ENCODE peak calls at places on chromosomes 7 and 10, in five cellular contexts. Y is progenitor cell of endocrine pancreas, X is GM20000, B is AG10803, R is IMR-90. S is an unnamed sample.

GRCh38 chr10:1189166-1190051 is 133.2 kb downstream of the WDR37 start:
- DNase-seq in Y (no peak), X (no peak), B (no peak), R (no peak), S (no peak)

GRCh38 chr10:7634142-7634894 is 32.4 kb downstream of the ITIH5 start:
- DNase-seq in Y (no peak), X (no peak), B (peak), R (no peak), S (no peak)

GRCh38 chr7:130486114-130486962 is 5.5 kb upstream of the MEST start:
- DNase-seq in Y (peak), X (peak), B (no peak), R (no peak), S (no peak)

GRCh38 chr7:100532165-100533022 is 6.6 kb upstream of the AGFG2 start:
- DNase-seq in Y (no peak), X (no peak), B (no peak), R (no peak), S (no peak)

GRCh38 chr7:127949670-127950069 is 81.6 kb downstream of the LRRC4 start:
- DNase-seq in Y (no peak), X (no peak), B (no peak), R (no peak), S (peak)

GRCh38 chr10:102673961-102674511 is 29.8 kb downstream of the TRIM8 start:
- DNase-seq in Y (no peak), X (peak), B (peak), R (peak), S (peak)

GRCh38 chr7:111529507-111530355 is 32.6 kb downstream of the IMMP2L start:
- DNase-seq in Y (no peak), X (no peak), B (no peak), R (peak), S (peak)

GRCh38 chr10:126270116-126270515 is 118.2 kb downstream of the ADAM12 start:
- DNase-seq in Y (no peak), X (no peak), B (peak), R (peak), S (peak)

GRCh38 chr7:121557034-121557892 is 161.2 kb upstream of the FAM3C start:
- DNase-seq in Y (no peak), X (no peak), B (no peak), R (no peak), S (no peak)

GRCh38 chr10:89216056-89216455 is 8.9 kb upstream of the CH25H start:
- DNase-seq in Y (no peak), X (no peak), B (no peak), R (no peak), S (no peak)

GRCh38 chr10:104080762-104081161 is 4.9 kb downstream of the COL17A1 start:
- DNase-seq in Y (no peak), X (peak), B (peak), R (peak), S (peak)

GRCh38 chr7:42359946-42360345 is 122.9 kb upstream of the GLI3 start:
- DNase-seq in Y (no peak), X (no peak), B (peak), R (no peak), S (no peak)

GRCh38 chr7:78690174-78690573 is 763.3 kb downstream of the MAGI2 start:
- DNase-seq in Y (no peak), X (no peak), B (peak), R (peak), S (no peak)

GRCh38 chr10:24463683-24464426 is 254.9 kb downstream of the KIAA1217 start:
- DNase-seq in Y (no peak), X (peak), B (peak), R (peak), S (peak)

GRCh38 chr7:12984117-12984516 is 296.7 kb downstream of the ARL4A start:
- DNase-seq in Y (no peak), X (no peak), B (no peak), R (no peak), S (no peak)

GRCh38 chr10:80477813-80478212 is 23.7 kb downstream of the TSPAN14 start:
- DNase-seq in Y (no peak), X (no peak), B (peak), R (peak), S (peak)

GRCh38 chr10:27644307-27644939 is 101.2 kb downstream of the MKX start:
- DNase-seq in Y (no peak), X (no peak), B (no peak), R (no peak), S (no peak)

GRCh38 chr10:30058570-30059132 is 735 bp downstream of the JCAD start:
- DNase-seq in Y (peak), X (no peak), B (no peak), R (no peak), S (no peak)

GRCh38 chr7:129401968-129402860 is 32.0 kb upstream of the STRIP2 start:
- DNase-seq in Y (no peak), X (peak), B (no peak), R (no peak), S (peak)

GRCh38 chr10:106565546-106565945 is 599.0 kb downstream of the SORCS1 start:
- DNase-seq in Y (no peak), X (no peak), B (peak), R (peak), S (peak)

GRCh38 chr10:112687647-112688046 is 240.6 kb downstream of the VTI1A start:
- DNase-seq in Y (no peak), X (no peak), B (peak), R (peak), S (peak)

GRCh38 chr10:22568928-22569327 is 145.4 kb downstream of the PIP4K2A start:
- DNase-seq in Y (no peak), X (no peak), B (no peak), R (no peak), S (no peak)
- TF ChIP-seq CTCF in Y (no peak), X (no peak), B (no peak), R (no peak), S (no peak)

DNA sequence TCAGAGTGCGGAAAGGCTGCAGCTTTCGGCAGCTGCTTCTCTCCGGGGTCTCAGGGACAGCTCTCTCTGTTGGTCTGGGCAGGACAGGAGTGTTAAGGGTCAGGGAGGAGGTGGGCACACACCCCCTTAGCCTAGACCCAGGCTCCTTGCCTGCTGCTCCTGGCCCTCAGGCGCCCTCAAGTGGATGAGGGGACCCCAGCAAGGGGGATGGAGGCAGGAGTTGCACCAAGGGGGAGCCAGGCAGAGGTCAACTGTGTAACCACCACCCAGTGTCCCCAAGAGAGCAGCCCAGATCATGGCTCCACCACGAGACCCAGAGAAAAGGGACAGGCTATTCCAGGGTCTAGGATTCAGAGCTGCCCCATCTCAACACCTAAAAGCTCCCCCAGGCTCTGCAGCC is 26.9 kb downstream of the SPOCK2 start:
- DNase-seq in Y (no peak), X (peak), B (no peak), R (no peak), S (no peak)
- TF ChIP-seq CTCF in Y (peak), X (peak), B (peak), R (peak), S (peak)

DNA sequence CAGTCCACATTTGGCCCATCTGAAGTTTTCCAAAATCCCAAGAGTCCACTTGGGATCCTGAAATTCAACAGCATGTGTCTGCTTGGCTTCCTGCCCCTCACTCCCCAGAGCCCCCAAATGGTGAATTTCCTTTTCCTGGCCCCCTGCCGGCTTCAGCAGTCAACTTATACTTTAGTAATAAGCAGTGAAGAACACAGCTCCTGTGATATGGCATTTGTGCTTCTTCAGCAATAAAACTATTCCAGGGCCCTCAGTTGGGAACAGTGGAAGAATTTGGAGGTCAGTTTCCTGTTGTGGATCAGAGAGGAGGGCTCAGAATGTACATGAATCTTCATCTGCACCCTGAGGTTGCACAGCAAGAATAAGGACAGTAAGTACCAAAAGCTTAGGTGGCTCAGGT is 51.0 kb downstream of the PRF1 start:
- DNase-seq in Y (no peak), X (no peak), B (no peak), R (no peak), S (no peak)
- TF ChIP-seq CTCF in Y (no peak), X (no peak), B (no peak), R (no peak), S (no peak)

GRCh38 chr7:155069992-155070827 is at the start of gene HTR5A:
- DNase-seq in Y (peak), X (peak), B (peak), R (peak), S (peak)
- TF ChIP-seq CTCF in Y (peak), X (no peak), B (no peak), R (no peak), S (no peak)

GRCh38 chr7:80411621-80412020 is 100.2 kb downstream of the GNAT3 start:
- DNase-seq in Y (no peak), X (no peak), B (peak), R (peak), S (no peak)

GRCh38 chr7:80415114-80415513 is 96.8 kb downstream of the GNAT3 start:
- DNase-seq in Y (no peak), X (no peak), B (no peak), R (no peak), S (no peak)

GRCh38 chr7:80412842-80413241 is 99.0 kb downstream of the GNAT3 start:
- DNase-seq in Y (no peak), X (no peak), B (peak), R (peak), S (peak)

GRCh38 chr7:80414331-80414730 is 97.5 kb downstream of the GNAT3 start:
- DNase-seq in Y (no peak), X (no peak), B (peak), R (no peak), S (no peak)

DNA sequence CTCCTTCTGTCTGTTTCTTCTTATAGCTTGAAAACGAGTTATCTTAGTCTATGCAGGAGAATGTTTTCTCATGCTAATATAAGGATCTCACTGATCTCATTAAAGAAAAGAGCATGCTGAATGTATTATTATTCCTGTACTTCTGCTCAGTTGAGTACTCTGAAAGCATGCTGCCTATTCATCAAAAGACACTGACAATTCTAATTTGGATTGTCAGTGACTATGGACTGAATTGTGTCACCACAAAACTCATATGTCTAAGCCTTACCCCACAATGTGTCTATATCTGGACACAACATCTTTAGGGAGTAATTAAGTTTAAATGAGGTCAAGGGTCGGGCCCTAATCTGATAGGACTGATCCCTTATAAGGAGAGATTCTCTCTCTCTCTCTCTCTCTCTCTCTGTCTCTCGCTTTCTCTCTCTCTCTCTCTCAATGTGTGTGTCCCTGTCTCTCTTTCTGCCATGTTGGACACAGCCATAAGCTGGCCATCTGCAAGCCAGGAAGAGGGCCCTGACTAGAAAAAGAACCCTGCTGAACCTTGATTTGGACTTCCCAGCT is 98.4 kb downstream of the GNAT3 start:
- DNase-seq in Y (no peak), X (no peak), B (no peak), R (no peak), S (no peak)
- TF ChIP-seq CTCF in Y (no peak), X (no peak), B (no peak), R (no peak), S (no peak)

GRCh38 chr7:81447351-81447952 is 322.4 kb downstream of the HGF start:
- DNase-seq in Y (no peak), X (no peak), B (peak), R (peak), S (peak)
- TF ChIP-seq CTCF in Y (peak), X (no peak), B (peak), R (peak), S (peak)

GRCh38 chr7:1278543-1278942 is 45.9 kb downstream of the UNCX start:
- DNase-seq in Y (no peak), X (no peak), B (no peak), R (no peak), S (no peak)

GRCh38 chr7:1274876-1275684 is 42.4 kb downstream of the UNCX start:
- DNase-seq in Y (no peak), X (no peak), B (no peak), R (no peak), S (no peak)

GRCh38 chr7:1279041-1279440 is 46.4 kb downstream of the UNCX start:
- DNase-seq in Y (no peak), X (no peak), B (no peak), R (no peak), S (no peak)

GRCh38 chr7:1275685-1276424 is 43.2 kb downstream of the UNCX start:
- DNase-seq in Y (no peak), X (no peak), B (no peak), R (no peak), S (no peak)

DNA sequence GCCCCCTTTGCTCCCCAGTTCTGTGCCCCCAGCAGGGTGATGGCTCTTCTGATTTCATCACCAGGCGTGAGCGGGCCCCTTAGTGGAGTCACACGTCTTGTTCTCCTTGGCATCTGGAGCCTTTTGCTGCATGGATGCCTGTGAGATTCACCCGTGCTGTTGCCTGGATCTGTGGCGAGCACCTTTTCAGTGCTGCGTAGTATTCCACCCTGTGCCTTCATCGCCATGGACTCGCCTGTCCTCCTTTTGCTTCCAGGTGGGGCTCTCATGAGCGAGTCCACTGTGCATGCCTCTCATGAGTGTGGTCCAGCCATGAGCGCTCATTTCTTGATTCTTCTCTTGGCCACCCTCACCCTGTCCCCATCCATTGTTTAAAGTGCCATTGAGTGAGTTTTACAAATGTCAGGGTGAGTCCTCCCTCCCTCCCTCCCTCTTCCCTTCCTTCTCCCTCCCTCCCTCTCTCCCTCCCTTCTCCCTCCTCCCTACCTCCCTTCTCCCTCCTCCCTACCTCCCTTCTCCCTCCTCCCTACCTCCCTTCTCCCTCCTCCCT is 44.0 kb downstream of the UNCX start:
- DNase-seq in Y (no peak), X (no peak), B (no peak), R (no peak), S (no peak)
- TF ChIP-seq CTCF in Y (no peak), X (no peak), B (no peak), R (no peak), S (no peak)

GRCh38 chr7:101941481-101942383 is 124.3 kb downstream of the CUX1 start:
- DNase-seq in Y (no peak), X (no peak), B (peak), R (peak), S (peak)
- TF ChIP-seq CTCF in Y (no peak), X (no peak), B (no peak), R (no peak), S (no peak)

GRCh38 chr10:128848807-128849206 is 618.2 kb upstream of the MGMT start:
- DNase-seq in Y (no peak), X (no peak), B (no peak), R (no peak), S (no peak)
- TF ChIP-seq CTCF in Y (no peak), X (no peak), B (no peak), R (no peak), S (no peak)

S was measured in fibroblast of pulmonary artery.